ENCODE peak calls at places on chromosomes 6 and 20, in five cellular contexts. N is tibial nerve, D is IMR-90, X is breast epithelium, V is K562. Y is an unnamed sample.

GRCh38 chr6:112372213-112372806 is 25.2 kb downstream of the RFPL4B start:
- DNase-seq in X (no peak), N (no peak), V (no peak), D (peak; percentile 46), Y (no peak)

GRCh38 chr6:125791151-125791819 is 525 bp downstream of the NCOA7 start:
- DNase-seq in N (peak; percentile 50), V (peak; percentile 54), D (peak; percentile 52), X (no peak), Y (peak; percentile 75)

GRCh38 chr6:4059115-4059777 is 19.7 kb downstream of the FAM217A start:
- DNase-seq in N (no peak), X (no peak), V (peak; percentile 72), D (peak; percentile 90), Y (no peak)

GRCh38 chr6:41271901-41272395 is 14.5 kb downstream of the TREM1 start:
- DNase-seq in V (no peak), D (no peak), X (no peak), N (peak; percentile 56), Y (no peak)

GRCh38 chr6:45630314-45630713 is 252.6 kb upstream of the SUPT3H start:
- DNase-seq in N (no peak), X (no peak), V (no peak), D (no peak), Y (no peak)

GRCh38 chr6:166760288-166760687 is 133.2 kb upstream of the RPS6KA2 start:
- DNase-seq in D (no peak), N (no peak), X (no peak), V (no peak), Y (no peak)

GRCh38 chr6:159819932-159820640 is 20.0 kb downstream of the PNLDC1 start:
- DNase-seq in V (no peak), N (no peak), D (no peak), X (no peak), Y (no peak)

GRCh38 chr20:36262440-36262839 is 26.2 kb downstream of the AAR2 start:
- DNase-seq in X (no peak), V (no peak), D (no peak), N (no peak), Y (no peak)

GRCh38 chr6:156593127-156593526 is 184.1 kb upstream of the ARID1B start:
- DNase-seq in D (no peak), V (no peak), X (no peak), N (no peak), Y (no peak)

GRCh38 chr6:81750660-81751387 is 1.7 kb downstream of the TENT5A start:
- DNase-seq in D (peak; percentile 18), V (no peak), N (no peak), X (no peak), Y (peak; percentile 54)

GRCh38 chr6:170087946-170088348 is 202.9 kb downstream of the DLL1 start:
- DNase-seq in V (no peak), N (no peak), X (peak; percentile 37), D (no peak), Y (no peak)

GRCh38 chr6:40484066-40484465 is 103.1 kb downstream of the LRFN2 start:
- DNase-seq in X (no peak), D (no peak), N (no peak), V (no peak), Y (no peak)

GRCh38 chr6:127266178-127266891 is at the start of gene RNF146:
- DNase-seq in V (peak; percentile 90), N (peak; percentile 75), D (peak; percentile 83), X (peak; percentile 75), Y (peak; percentile 89)

GRCh38 chr6:40543133-40543532 is 44.0 kb downstream of the LRFN2 start:
- DNase-seq in N (no peak), X (no peak), D (no peak), V (no peak), Y (no peak)

GRCh38 chr6:137798846-137799245 is 68.2 kb upstream of the TNFAIP3 start:
- DNase-seq in X (no peak), D (peak; percentile 32), V (no peak), N (no peak), Y (no peak)

GRCh38 chr6:160081398-160081797 is 40.2 kb upstream of the SLC22A1 start:
- DNase-seq in D (no peak), X (no peak), V (no peak), N (no peak), Y (no peak)

GRCh38 chr6:36607782-36608386 is 13.7 kb downstream of the SRSF3 start:
- DNase-seq in V (no peak), X (peak; percentile 25), D (no peak), N (no peak), Y (no peak)

GRCh38 chr6:69059413-69059812 is 424.3 kb downstream of the ADGRB3 start:
- DNase-seq in X (no peak), V (no peak), N (no peak), D (no peak), Y (no peak)

GRCh38 chr6:113564401-113565161 is 292.6 kb upstream of the MARCKS start:
- DNase-seq in D (peak; percentile 92), V (no peak), X (peak; percentile 54), N (peak; percentile 67), Y (no peak)

GRCh38 chr6:30075094-30075986 is at the start of gene RNF39:
- DNase-seq in D (no peak), N (no peak), V (peak; percentile 62), X (no peak), Y (no peak)
- TF ChIP-seq POLR2A in D (no peak), N (no peak), V (no peak), X (peak; percentile 90), Y (no peak)

GRCh38 chr6:2852514-2852855 is 10.8 kb upstream of the SERPINB1 start:
- DNase-seq in N (no peak), V (no peak), D (no peak), X (no peak), Y (no peak)

GRCh38 chr6:2853766-2854393 is 12.2 kb upstream of the SERPINB1 start:
- DNase-seq in D (peak; percentile 89), V (peak; percentile 79), N (peak; percentile 47), X (no peak), Y (peak; percentile 38)

GRCh38 chr6:2855061-2855519 is 13.4 kb upstream of the SERPINB1 start:
- DNase-seq in X (no peak), D (no peak), N (no peak), V (no peak), Y (no peak)

GRCh38 chr6:2852921-2853322 is 11.3 kb upstream of the SERPINB1 start:
- DNase-seq in V (no peak), X (no peak), N (no peak), D (no peak), Y (no peak)

GRCh38 chr6:2854394-2854982 is 12.8 kb upstream of the SERPINB1 start:
- DNase-seq in D (peak; percentile 36), N (no peak), V (no peak), X (no peak), Y (no peak)
- TF ChIP-seq POLR2A in D (no peak), N (peak; percentile 18), V (no peak), X (no peak), Y (no peak)

DNA sequence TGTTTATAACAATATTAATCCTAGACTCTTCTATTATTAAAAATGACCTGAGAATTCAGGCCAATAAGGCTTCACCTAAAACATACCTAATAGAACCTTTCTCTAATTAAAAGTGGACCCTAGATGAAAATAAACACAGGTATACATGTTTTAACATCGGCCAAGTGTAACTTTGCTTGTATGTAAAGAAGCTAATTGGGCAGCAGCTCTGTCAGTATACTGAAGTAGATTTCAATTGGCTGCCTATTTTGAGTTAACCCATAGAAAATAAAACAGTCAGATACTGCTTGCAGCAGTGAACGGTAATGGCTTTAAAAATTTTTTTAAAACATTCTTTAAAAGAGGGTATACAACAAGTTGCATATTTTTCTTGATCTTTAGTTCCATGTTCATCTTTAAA is 67.3 kb downstream of the PDSS2 start:
- DNase-seq in D (no peak), X (no peak), N (no peak), V (no peak), Y (peak; percentile 13)
- TF ChIP-seq POLR2A in D (no peak), X (no peak), N (no peak), V (no peak), Y (no peak)

DNA sequence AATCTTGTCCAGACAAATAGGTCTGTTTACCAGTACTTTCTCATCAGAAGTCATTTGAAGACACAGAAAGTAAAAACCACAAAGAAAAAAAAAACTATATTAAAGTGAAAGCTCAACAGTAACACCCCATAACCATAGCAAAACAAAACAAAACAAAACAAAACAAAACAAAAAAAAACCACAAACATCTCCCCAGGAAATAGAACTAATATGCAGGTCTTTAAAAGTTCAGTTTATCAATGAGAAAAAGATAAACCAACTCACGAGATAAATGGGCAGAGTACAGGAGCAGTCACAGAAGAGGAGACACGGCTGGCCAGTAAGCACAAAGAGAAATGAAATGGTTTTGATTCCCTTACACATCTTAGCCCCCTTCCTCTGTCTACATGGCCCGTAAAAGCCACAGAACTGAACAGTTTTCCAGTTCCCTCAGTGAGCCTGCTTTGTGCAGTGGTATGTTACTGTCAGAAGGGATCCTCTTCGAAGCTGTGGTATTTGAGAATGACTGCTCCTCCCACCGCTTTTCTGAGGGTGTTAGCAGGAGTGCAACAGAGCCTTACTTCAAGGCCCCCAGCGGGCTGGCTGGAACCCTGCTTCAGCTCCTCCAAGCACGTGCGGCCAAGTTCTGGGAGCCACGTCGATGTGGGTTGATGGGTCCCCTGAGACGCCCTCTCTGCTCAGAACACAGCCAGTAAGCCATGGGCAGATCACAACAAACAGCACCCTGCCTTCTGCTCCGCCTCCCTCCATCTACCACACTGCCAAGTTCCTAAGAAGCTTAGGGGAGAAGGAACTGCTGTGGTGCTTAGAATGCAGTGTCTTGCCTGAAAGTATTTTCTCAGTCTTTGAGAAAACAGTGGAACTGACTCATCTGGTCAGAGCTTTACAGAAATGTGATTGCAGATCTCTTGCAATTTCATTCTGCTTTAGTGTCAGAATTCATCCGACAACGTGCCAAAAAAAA is 14.0 kb downstream of the UST start:
- DNase-seq in N (peak; percentile 74), V (no peak), D (peak; percentile 92), X (no peak), Y (no peak)
- TF ChIP-seq POLR2A in N (no peak), V (no peak), D (peak; percentile 54), X (no peak), Y (no peak)

GRCh38 chr6:710601-711571 is 17.9 kb upstream of the EXOC2 start:
- DNase-seq in V (peak; percentile 33), N (peak; percentile 49), D (peak; percentile 79), X (peak; percentile 57), Y (peak; percentile 12)
- TF ChIP-seq POLR2A in V (no peak), N (peak; percentile 58), D (peak; percentile 32), X (no peak), Y (no peak)

GRCh38 chr20:44131704-44132103 is 55.3 kb downstream of the JPH2 start:
- DNase-seq in V (no peak), N (no peak), X (no peak), D (no peak), Y (no peak)
- TF ChIP-seq POLR2A in V (no peak), N (no peak), X (no peak), D (no peak), Y (no peak)

GRCh38 chr20:58888521-58889333 is 36.2 kb downstream of the GNAS start:
- DNase-seq in N (peak; percentile 69), X (peak; percentile 82), D (peak; percentile 72), V (peak; percentile 81), Y (peak; percentile 93)
- TF ChIP-seq POLR2A in N (peak; percentile 94), X (peak; percentile 21), D (peak; percentile 98), V (peak; percentile 73), Y (peak; percentile 96)

DNA sequence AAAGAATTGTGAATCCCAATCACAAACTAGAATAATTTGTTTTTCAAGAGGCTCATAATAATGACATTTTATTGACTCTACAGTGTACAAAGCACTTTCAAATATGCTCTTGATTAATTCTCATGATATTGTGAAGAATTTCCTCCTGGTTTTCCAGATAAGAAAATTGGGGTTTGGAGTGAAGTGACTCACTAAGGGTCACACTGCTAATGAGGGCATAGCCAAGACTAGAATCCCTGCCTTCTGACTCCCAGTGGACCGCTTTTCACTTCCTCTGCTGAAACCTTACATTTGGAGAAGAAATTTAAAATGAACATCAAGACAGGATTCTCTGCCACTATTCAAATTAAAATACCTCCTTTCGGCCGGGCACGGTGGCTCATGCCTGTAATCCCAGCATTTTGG is 38.3 kb upstream of the LTV1 start:
- DNase-seq in D (no peak), V (peak; percentile 68), N (no peak), X (no peak), Y (peak; percentile 27)
- TF ChIP-seq POLR2A in D (no peak), V (no peak), N (no peak), X (no peak), Y (no peak)